ENCODE peak calls at places on chromosome 9, in six cellular contexts. W, O, A, M, L and Z are unnamed samples.

GRCh38 chr9:120735415-120736126 is 21.3 kb upstream of the MEGF9 start:
- DNase-seq in W (no peak), O (no peak), A (no peak), M (no peak), L (peak; percentile 78), Z (peak; percentile 30)

GRCh38 chr9:128203024-128203841 is at the start of gene DNM1:
- DNase-seq in W (peak; percentile 57), O (peak; percentile 31), A (no peak), M (peak; percentile 66), L (peak; percentile 63), Z (peak; percentile 24)

GRCh38 chr9:8863886-8864881 is 1064.6 kb upstream of the DMAC1 start:
- DNase-seq in W (no peak), O (no peak), A (no peak), M (peak; percentile 77), L (peak; percentile 36), Z (no peak)

GRCh38 chr9:37541465-37541864 is 34.7 kb downstream of the FBXO10 start:
- DNase-seq in W (no peak), O (no peak), A (no peak), M (no peak), L (no peak), Z (no peak)

GRCh38 chr9:89667730-89668129 is 62.9 kb downstream of the GADD45G start:
- DNase-seq in W (peak; percentile 71), O (peak; percentile 92), A (no peak), M (no peak), L (no peak), Z (no peak)

GRCh38 chr9:133948571-133949485 is 43.3 kb downstream of the VAV2 start:
- DNase-seq in W (no peak), O (no peak), A (no peak), M (no peak), L (no peak), Z (no peak)

GRCh38 chr9:116697341-116697740 is 10.2 kb downstream of the TRIM32 start:
- DNase-seq in W (no peak), O (no peak), A (no peak), M (no peak), L (no peak), Z (no peak)

GRCh38 chr9:35912791-35913400 is 3.6 kb downstream of the SPAAR start:
- DNase-seq in W (no peak), O (no peak), A (no peak), M (no peak), L (no peak), Z (no peak)

GRCh38 chr9:114837923-114838322 is 32.1 kb upstream of the TNFSF15 start:
- DNase-seq in W (no peak), O (no peak), A (no peak), M (no peak), L (no peak), Z (no peak)

GRCh38 chr9:106619211-106619610 is 243.8 kb upstream of the ZNF462 start:
- DNase-seq in W (no peak), O (no peak), A (no peak), M (no peak), L (no peak), Z (peak; percentile 20)

GRCh38 chr9:133738039-133738805 is at the start of gene SARDH:
- DNase-seq in W (peak; percentile 57), O (no peak), A (no peak), M (no peak), L (peak; percentile 64), Z (no peak)

GRCh38 chr9:16315720-16316119 is 554.8 kb downstream of the BNC2 start:
- DNase-seq in W (no peak), O (no peak), A (no peak), M (no peak), L (peak; percentile 79), Z (no peak)

GRCh38 chr9:98742325-98743280 is 33.9 kb upstream of the GABBR2 start:
- DNase-seq in W (no peak), O (no peak), A (no peak), M (no peak), L (peak; percentile 4), Z (no peak)

GRCh38 chr9:87613265-87614111 is 112.4 kb upstream of the CTSL start:
- DNase-seq in W (peak; percentile 35), O (no peak), A (no peak), M (no peak), L (peak; percentile 42), Z (no peak)

GRCh38 chr9:33297455-33297854 is 7.1 kb downstream of the NFX1 start:
- DNase-seq in W (peak; percentile 20), O (no peak), A (peak; percentile 15), M (no peak), L (no peak), Z (no peak)

GRCh38 chr9:137467161-137467581 is 8.0 kb upstream of the NSMF start:
- DNase-seq in W (no peak), O (no peak), A (no peak), M (no peak), L (no peak), Z (no peak)

GRCh38 chr9:99416007-99416406 is 193.9 kb downstream of the SEC61B start:
- DNase-seq in W (no peak), O (no peak), A (no peak), M (no peak), L (peak; percentile 3), Z (peak; percentile 9)

GRCh38 chr9:71680189-71680983 is 87.9 kb downstream of the CEMIP2 start:
- DNase-seq in W (no peak), O (no peak), A (no peak), M (no peak), L (peak; percentile 68), Z (no peak)

GRCh38 chr9:2299156-2299842 is 284.2 kb downstream of the SMARCA2 start:
- DNase-seq in W (peak; percentile 94), O (peak; percentile 100), A (no peak), M (no peak), L (no peak), Z (no peak)

GRCh38 chr9:88322906-88323566 is 65.2 kb upstream of the SPIN1 start:
- DNase-seq in W (no peak), O (no peak), A (no peak), M (no peak), L (peak; percentile 24), Z (no peak)

GRCh38 chr9:22975921-22976320 is 529.3 kb downstream of the DMRTA1 start:
- DNase-seq in W (no peak), O (no peak), A (no peak), M (no peak), L (no peak), Z (no peak)

GRCh38 chr9:107557236-107557990 is 67.8 kb upstream of the KLF4 start:
- DNase-seq in W (no peak), O (no peak), A (no peak), M (no peak), L (no peak), Z (no peak)

GRCh38 chr9:88236531-88237453 is 98.5 kb upstream of the SPATA31C2 start:
- DNase-seq in W (no peak), O (no peak), A (peak; percentile 8), M (no peak), L (peak; percentile 17), Z (no peak)

GRCh38 chr9:94198414-94198813 is 60.7 kb upstream of the ZNF169 start:
- DNase-seq in W (no peak), O (no peak), A (no peak), M (no peak), L (no peak), Z (no peak)

GRCh38 chr9:26746357-26747072 is 146.1 kb downstream of the CAAP1 start:
- DNase-seq in W (no peak), O (no peak), A (no peak), M (peak; percentile 57), L (peak; percentile 2), Z (no peak)

GRCh38 chr9:121262953-121263352 is 5.0 kb upstream of the GSN start:
- DNase-seq in W (no peak), O (no peak), A (no peak), M (no peak), L (no peak), Z (no peak)

GRCh38 chr9:136945333-136946227 is 537 bp downstream of the C8G start:
- DNase-seq in W (no peak), O (no peak), A (no peak), M (no peak), L (no peak), Z (no peak)

GRCh38 chr9:136803551-136804508 is 3.9 kb upstream of the RABL6 start:
- DNase-seq in W (no peak), O (no peak), A (no peak), M (no peak), L (no peak), Z (no peak)

GRCh38 chr9:122180633-122181032 is 20.9 kb downstream of the MORN5 start:
- DNase-seq in W (no peak), O (no peak), A (no peak), M (peak; percentile 22), L (peak; percentile 78), Z (peak; percentile 14)

GRCh38 chr9:89312154-89312616 is 1.2 kb downstream of the CKS2 start:
- DNase-seq in W (peak; percentile 11), O (no peak), A (no peak), M (peak; percentile 48), L (peak; percentile 35), Z (no peak)